ENCODE peak calls at places on chromosomes 4 and X, in four cellular contexts. C is neural progenitor cell, Z is tibial artery, R is colonic mucosa. N is an unnamed sample. For H3K9me3, the result is how much of the 10 kb centered on the place peaks cover.

GRCh38 chr4:184331155-184331995 is 113.7 kb upstream of the ENPP6 start:
- DNase-seq in C (no peak), Z (no peak), R (peak), N (no peak)

GRCh38 chrX:47232803-47233332 is at the start of gene USP11:
- DNase-seq in C (peak), Z (no peak), R (no peak), N (peak)

GRCh38 chr4:151725087-151725486 is 35.7 kb downstream of the GATB start:
- DNase-seq in C (no peak), Z (no peak), R (no peak), N (no peak)

GRCh38 chrX:24341795-24342194 is 18.6 kb upstream of the SUPT20HL1 start:
- DNase-seq in C (no peak), Z (no peak), R (no peak), N (no peak)

GRCh38 chrX:153878969-153879653 is 6.9 kb downstream of the L1CAM start:
- DNase-seq in C (peak), Z (no peak), R (no peak), N (no peak)

GRCh38 chr4:159296061-159296460 is 193.2 kb downstream of the RAPGEF2 start:
- DNase-seq in C (no peak), Z (no peak), R (no peak), N (no peak)

GRCh38 chrX:39096599-39096998 is 295.3 kb downstream of the MID1IP1 start:
- DNase-seq in C (no peak), Z (no peak), R (no peak), N (no peak)

GRCh38 chr4:137599766-137600165 is 67.5 kb upstream of the PCDH18 start:
- DNase-seq in C (no peak), Z (no peak), R (no peak), N (no peak)

GRCh38 chr4:6119507-6120020 is 80.8 kb downstream of the JAKMIP1 start:
- DNase-seq in C (no peak), Z (peak), R (no peak), N (peak)

GRCh38 chr4:106063009-106063408 is 167.7 kb downstream of the NPNT start:
- DNase-seq in C (no peak), Z (no peak), R (no peak), N (no peak)

GRCh38 chrX:100413231-100413630 is 3.2 kb upstream of the PCDH19 start:
- DNase-seq in C (peak), Z (peak), R (peak), N (peak)

GRCh38 chr4:8735236-8736082 is 136.2 kb downstream of the HMX1 start:
- DNase-seq in C (no peak), Z (no peak), R (no peak), N (peak)

GRCh38 chrX:109826954-109827708 is 94.1 kb upstream of the ACSL4 start:
- DNase-seq in C (no peak), Z (no peak), R (no peak), N (no peak)

GRCh38 chr4:10058371-10058770 is 37.1 kb upstream of the SLC2A9 start:
- DNase-seq in C (no peak), Z (no peak), R (no peak), N (no peak)

GRCh38 chrX:14964500-14964899 is 91.3 kb downstream of the MOSPD2 start:
- DNase-seq in C (no peak), Z (no peak), R (no peak), N (no peak)

GRCh38 chrX:21996872-21997271 is 35.3 kb upstream of the PHEX start:
- DNase-seq in C (no peak), Z (peak), R (no peak), N (no peak)

GRCh38 chr4:26701095-26701494 is 117.2 kb downstream of the TBC1D19 start:
- DNase-seq in C (no peak), Z (no peak), R (no peak), N (no peak)

GRCh38 chr4:29717658-29718057 is 1002.5 kb upstream of the PCDH7 start:
- DNase-seq in C (no peak), Z (no peak), R (no peak), N (no peak)

GRCh38 chr4:137755033-137755471 is 222.8 kb upstream of the PCDH18 start:
- DNase-seq in C (no peak), Z (no peak), R (no peak), N (no peak)

GRCh38 chrX:15849555-15849954 is 5.1 kb downstream of the AP1S2 start:
- DNase-seq in C (peak), Z (no peak), R (no peak), N (no peak)

GRCh38 chr4:119629142-119629471 is 503 bp upstream of the PDE5A start:
- DNase-seq in C (no peak), Z (no peak), R (no peak), N (no peak)

GRCh38 chrX:69320116-69320515 is 154.9 kb upstream of the PJA1 start:
- DNase-seq in C (no peak), Z (no peak), R (peak), N (no peak)

GRCh38 chr4:120052840-120053239 is 13.8 kb downstream of the MAD2L1 start:
- DNase-seq in C (no peak), Z (peak), R (peak), N (peak)

GRCh38 chrX:114582698-114583395 is 1.0 kb upstream of the HTR2C start:
- DNase-seq in C (peak), Z (no peak), R (no peak), N (no peak)

GRCh38 chr4:105474110-105474518 is 252 bp upstream of the PPA2 start:
- DNase-seq in C (no peak), Z (peak), R (peak), N (no peak)

GRCh38 chr4:115275615-115276014 is 162.2 kb upstream of the NDST4 start:
- DNase-seq in C (no peak), Z (no peak), R (no peak), N (no peak)

GRCh38 chrX:12721042-12721441 is 70.2 kb upstream of the PRPS2 start:
- DNase-seq in C (peak), Z (no peak), R (no peak), N (no peak)

GRCh38 chr4:53432528-53433424 is 55.3 kb downstream of the FIP1L1 start:
- DNase-seq in C (no peak), Z (no peak), R (no peak), N (no peak)

GRCh38 chr4:151801547-151802516 is 41.0 kb upstream of the GATB start:
- DNase-seq in C (peak), Z (peak), R (peak), N (peak)

GRCh38 chrX:52368368-52369055 is at the start of gene XAGE2:
- DNase-seq in C (no peak), Z (no peak), R (no peak), N (no peak)

GRCh38 chr4:139557506-139558110 is 1.6 kb upstream of the SETD7 start:
- DNase-seq in C (peak), Z (no peak), R (peak), N (no peak)

GRCh38 chrX:135531813-135532212 is 11.4 kb downstream of the INTS6L start:
- DNase-seq in C (no peak), Z (no peak), R (no peak), N (no peak)

GRCh38 chr4:41967392-41967791 is 14.2 kb upstream of the DCAF4L1 start:
- DNase-seq in C (no peak), Z (no peak), R (no peak), N (no peak)

GRCh38 chrX:47232197-47232802 is 509 bp upstream of the USP11 start:
- DNase-seq in C (no peak), Z (no peak), R (no peak), N (no peak)

GRCh38 chrX:81378550-81378949 is 176.6 kb downstream of the SH3BGRL start:
- DNase-seq in C (no peak), Z (no peak), R (no peak), N (no peak)

GRCh38 chr4:184250795-184251679 is 33.4 kb upstream of the ENPP6 start:
- DNase-seq in C (peak), Z (no peak), R (no peak), N (no peak)

GRCh38 chr4:112358415-112358814 is 61.2 kb downstream of the ALPK1 start:
- DNase-seq in C (no peak), Z (no peak), R (no peak), N (no peak)

GRCh38 chrX:51487960-51488267 is 8.5 kb downstream of the NUDT11 start:
- DNase-seq in C (no peak), Z (no peak), R (no peak), N (no peak)

GRCh38 chr4:83606435-83606834 is 70.5 kb downstream of the GPAT3 start:
- DNase-seq in C (no peak), Z (no peak), R (no peak), N (no peak)

GRCh38 chrX:9749141-9749540 is 16.5 kb downstream of the GPR143 start:
- DNase-seq in C (no peak), Z (no peak), R (no peak), N (no peak)

GRCh38 chrX:27619975-27620374 is 29.8 kb downstream of the DCAF8L2 start:
- DNase-seq in C (peak), Z (no peak), R (no peak), N (no peak)
- TF ChIP-seq CTCF in C (peak), Z (no peak), R (peak), N (no peak)

DNA sequence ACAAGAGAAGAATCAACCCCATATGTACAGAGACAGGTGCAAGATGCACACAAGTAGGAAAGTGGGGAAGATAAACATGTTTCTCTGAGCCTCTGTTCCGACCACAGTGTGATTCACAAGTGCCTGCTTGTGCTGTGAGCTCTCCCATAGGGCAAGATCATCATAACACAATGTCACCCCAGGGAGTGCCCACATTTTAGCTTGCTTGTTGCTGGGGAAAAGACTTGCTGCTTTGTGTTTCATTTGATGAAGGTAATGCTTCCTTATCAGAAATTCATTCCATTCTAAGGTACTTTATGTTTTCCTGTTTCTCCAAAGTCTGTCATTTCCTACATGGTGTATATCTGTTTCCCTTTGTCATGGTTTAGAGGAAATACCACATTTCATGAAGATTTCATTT is 304.5 kb upstream of the DIPK2B start:
- DNase-seq in C (no peak), Z (no peak), R (no peak), N (no peak)
- H3K9me3 ChIP-seq in C (under half), Z (under half), R (under half), N (under half)

GRCh38 chr4:21290562-21290961 is 590.3 kb downstream of the PACRGL start:
- DNase-seq in C (no peak), Z (no peak), R (no peak), N (no peak)
- TF ChIP-seq CTCF in C (no peak), Z (no peak), R (no peak), N (no peak)

GRCh38 chr4:581181-581580 is 5.1 kb upstream of the TMEM271 start:
- DNase-seq in C (no peak), Z (no peak), R (no peak), N (no peak)
- H3K9me3 ChIP-seq in C (under half), Z (under half), R (under half), N (under half)

DNA sequence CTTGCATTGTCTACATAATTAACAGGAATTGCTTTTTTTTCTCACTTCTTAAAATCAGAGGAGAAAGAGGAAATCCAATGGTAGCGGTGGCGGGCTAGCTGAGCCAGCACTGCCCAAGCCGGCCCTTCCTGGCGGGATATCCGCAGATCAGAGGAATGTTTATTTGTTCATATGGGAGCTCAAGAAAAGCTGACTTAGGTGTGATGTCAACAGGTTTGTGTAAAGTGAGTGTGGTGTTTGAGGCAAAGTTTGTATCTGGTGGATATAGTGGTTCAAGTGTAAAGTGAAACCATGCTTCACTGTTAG is 466 bp upstream of the SLC39A8 start:
- DNase-seq in C (no peak), Z (no peak), R (no peak), N (no peak)
- TF ChIP-seq CTCF in C (no peak), Z (no peak), R (no peak), N (no peak)

GRCh38 chr4:14233126-14233525 is 605.6 kb upstream of the BOD1L1 start:
- DNase-seq in C (no peak), Z (no peak), R (no peak), N (no peak)
- H3K9me3 ChIP-seq in C (under half), Z (under half), R (under half), N (under half)